ENCODE peak calls at places on chromosomes 16 and 17, in eight cellular contexts. O, D, B, N, R, G, J and P are unnamed samples.

GRCh38 chr16:83100679-83101078 is 473.9 kb downstream of the CDH13 start:
- DNase-seq in B (no peak), O (no peak), G (no peak), R (no peak), D (no peak), N (no peak), J (peak), P (no peak)

GRCh38 chr17:32626371-32626770 is 139.6 kb downstream of the CDK5R1 start:
- DNase-seq in B (no peak), D (no peak), J (no peak), R (no peak), N (no peak), G (no peak), O (peak), P (no peak)

GRCh38 chr17:338442-339192 is 14.0 kb downstream of the RPH3AL start:
- DNase-seq in R (no peak), N (no peak), G (no peak), J (no peak), D (no peak), O (no peak), B (no peak), P (no peak)

GRCh38 chr16:69286941-69287713 is 24.0 kb upstream of the VPS4A start:
- DNase-seq in O (peak), N (no peak), D (peak), G (peak), J (peak), B (peak), R (peak), P (peak)

GRCh38 chr17:60901222-60901621 is 223.6 kb downstream of the BCAS3 start:
- DNase-seq in J (no peak), N (no peak), B (no peak), G (no peak), R (no peak), D (no peak), O (no peak), P (no peak)

GRCh38 chr16:23323224-23324030 is 21.3 kb downstream of the SCNN1B start:
- DNase-seq in O (no peak), R (no peak), J (peak), G (no peak), B (no peak), D (no peak), N (no peak), P (no peak)

GRCh38 chr17:78798695-78799559 is 16.9 kb upstream of the CYTH1 start:
- DNase-seq in N (no peak), O (peak), G (peak), J (peak), D (peak), B (no peak), R (peak), P (no peak)

GRCh38 chr17:73646409-73647305 is 2.4 kb upstream of the SDK2 start:
- DNase-seq in G (peak), N (no peak), B (no peak), O (peak), D (peak), J (peak), R (peak), P (no peak)

GRCh38 chr16:17454331-17454730 is 16.4 kb downstream of the XYLT1 start:
- DNase-seq in D (no peak), J (no peak), O (no peak), B (no peak), N (no peak), G (no peak), R (no peak), P (no peak)

GRCh38 chr17:2435181-2435741 is 34.4 kb upstream of the MNT start:
- DNase-seq in G (no peak), O (peak), R (no peak), B (no peak), D (no peak), J (no peak), N (peak), P (no peak)

GRCh38 chr16:87043273-87044030 is 273.7 kb downstream of the C16orf95 start:
- DNase-seq in N (no peak), J (no peak), G (no peak), R (no peak), D (no peak), B (no peak), O (no peak), P (no peak)

GRCh38 chr16:87470332-87470731 is 22.5 kb downstream of the ZCCHC14 start:
- DNase-seq in R (no peak), J (no peak), D (no peak), N (no peak), B (no peak), O (no peak), G (no peak), P (no peak)

GRCh38 chr16:55499951-55500350 is 8.9 kb upstream of the LPCAT2 start:
- DNase-seq in G (peak), D (no peak), R (no peak), N (no peak), B (no peak), J (no peak), O (no peak), P (peak)

GRCh38 chr16:68064791-68065365 is 20.3 kb upstream of the NFATC3 start:
- DNase-seq in N (peak), R (peak), G (peak), O (peak), J (peak), B (peak), D (peak), P (peak)

GRCh38 chr17:83173997-83174858 is 94.8 kb downstream of the METRNL start:
- DNase-seq in J (peak), R (peak), B (no peak), O (no peak), N (no peak), D (no peak), G (no peak), P (peak)

GRCh38 chr17:50872710-50873424 is 6.7 kb upstream of the TOB1 start:
- DNase-seq in O (no peak), R (no peak), B (no peak), N (no peak), J (peak), D (peak), G (peak), P (no peak)

GRCh38 chr17:7023576-7024401 is 939 bp downstream of the BCL6B start:
- DNase-seq in J (peak), N (peak), G (no peak), D (peak), B (peak), O (no peak), R (peak), P (peak)

GRCh38 chr17:55426851-55427586 is 5.4 kb upstream of the MMD start:
- DNase-seq in G (no peak), N (no peak), R (no peak), J (peak), B (no peak), D (no peak), O (no peak), P (no peak)

GRCh38 chr17:10046786-10047609 is 141.9 kb upstream of the RCVRN start:
- DNase-seq in J (peak), O (no peak), B (no peak), R (no peak), N (no peak), G (no peak), D (no peak), P (no peak)

GRCh38 chr17:53844476-53845107 is 21.9 kb downstream of the KIF2B start:
- DNase-seq in D (no peak), O (no peak), B (no peak), N (no peak), J (no peak), R (no peak), G (no peak), P (no peak)

GRCh38 chr16:53664724-53665345 is 38.8 kb downstream of the RPGRIP1L start:
- DNase-seq in G (no peak), R (no peak), B (no peak), O (no peak), N (no peak), J (peak), D (no peak), P (peak)

GRCh38 chr17:9839433-9839832 is 13.7 kb downstream of the GLP2R start:
- DNase-seq in G (no peak), O (no peak), B (no peak), J (no peak), N (no peak), D (no peak), R (no peak), P (no peak)

GRCh38 chr16:11972128-11972527 is 4.4 kb upstream of the SNX29 start:
- DNase-seq in J (no peak), R (no peak), G (peak), D (no peak), O (no peak), N (no peak), B (peak), P (no peak)

GRCh38 chr16:66587881-66588600 is 8.8 kb downstream of the CMTM2 start:
- DNase-seq in D (no peak), N (no peak), J (no peak), R (no peak), G (no peak), O (no peak), B (no peak), P (no peak)

GRCh38 chr16:20865420-20866126 is 34.6 kb downstream of the DCUN1D3 start:
- DNase-seq in D (no peak), G (no peak), O (no peak), R (no peak), J (peak), B (no peak), N (no peak), P (peak)

GRCh38 chr17:32253117-32253611 is 12.5 kb upstream of the RHBDL3 start:
- DNase-seq in N (peak), R (peak), O (peak), J (peak), D (peak), B (peak), G (peak), P (peak)

GRCh38 chr17:75853410-75853809 is 1.7 kb downstream of the WBP2 start:
- DNase-seq in O (no peak), N (no peak), D (no peak), R (no peak), G (no peak), J (no peak), B (no peak), P (peak)

GRCh38 chr16:84507011-84507982 is 2.8 kb upstream of the MEAK7 start:
- DNase-seq in J (peak), O (no peak), B (no peak), D (no peak), R (peak), N (no peak), G (no peak), P (no peak)

GRCh38 chr17:62627904-62628603 is 584 bp downstream of the MRC2 start:
- DNase-seq in R (no peak), N (no peak), J (peak), B (no peak), G (no peak), D (peak), O (no peak), P (peak)

GRCh38 chr16:85396879-85397871 is 215.9 kb upstream of the GSE1 start:
- DNase-seq in D (no peak), N (no peak), J (peak), G (no peak), B (peak), O (peak), R (peak), P (no peak)

GRCh38 chr16:24054649-24055560 is 201.2 kb upstream of the CACNG3 start:
- DNase-seq in G (no peak), O (no peak), B (no peak), D (no peak), R (no peak), N (no peak), J (no peak), P (no peak)

GRCh38 chr17:74453665-74454196 is 12.7 kb upstream of the CD300A start:
- DNase-seq in B (no peak), O (peak), J (peak), R (peak), N (no peak), G (peak), D (no peak), P (no peak)

GRCh38 chr17:78745407-78746088 is 36.5 kb downstream of the CYTH1 start:
- DNase-seq in R (peak), N (no peak), J (peak), D (peak), G (peak), B (peak), O (peak), P (no peak)

GRCh38 chr17:73069846-73070245 is 22.6 kb downstream of the SLC39A11 start:
- DNase-seq in D (no peak), N (no peak), R (no peak), J (no peak), G (no peak), B (no peak), O (no peak), P (no peak)

GRCh38 chr17:66276328-66276937 is 26.0 kb upstream of the PRKCA start:
- DNase-seq in G (no peak), O (no peak), J (no peak), B (no peak), N (no peak), D (no peak), R (no peak), P (no peak)

GRCh38 chr17:39199673-39199985 is 454 bp upstream of the RPL19 start:
- DNase-seq in R (no peak), N (no peak), D (no peak), O (peak), G (no peak), J (no peak), B (no peak), P (no peak)

GRCh38 chr17:19996502-19996901 is 12.7 kb upstream of the SPECC1 start:
- DNase-seq in G (no peak), J (no peak), O (no peak), D (no peak), N (no peak), B (no peak), R (no peak), P (no peak)